ENCODE peak calls at places on chromosomes 12 and 14, in ten cellular contexts. One of them, this sample, is unnamed.

GRCh38 chr12:81095470-81096232 is 17.8 kb downstream of the ACSS3 start:
- DNase-seq in DMS79 treated with DMSO at 0.1 percent for 48 hours: no peak
- DNase-seq in stomach: no peak
- DNase-seq in PC-3: no peak
- DNase-seq in HTR-8/SVneo: no peak
- DNase-seq in SJCRH30: no peak
- DNase-seq in mesothelial cell of epicardium: no peak
- DNase-seq in CD14-positive monocyte: no peak
- DNase-seq in Panc1: no peak
- DNase-seq in lung microvascular endothelial cell: no peak
- DNase-seq in this sample: no peak

GRCh38 chr12:124441443-124442190 is 125.8 kb downstream of the NCOR2 start:
- DNase-seq in lung microvascular endothelial cell: peak
- DNase-seq in CD14-positive monocyte: no peak
- DNase-seq in PC-3: peak
- DNase-seq in Panc1: no peak
- DNase-seq in HTR-8/SVneo: peak
- DNase-seq in SJCRH30: peak
- DNase-seq in mesothelial cell of epicardium: no peak
- DNase-seq in stomach: no peak
- DNase-seq in DMS79 treated with DMSO at 0.1 percent for 48 hours: no peak
- DNase-seq in this sample: no peak

GRCh38 chr12:71694099-71694820 is 8.4 kb downstream of the TMEM19 start:
- DNase-seq in lung microvascular endothelial cell: no peak
- DNase-seq in SJCRH30: no peak
- DNase-seq in HTR-8/SVneo: no peak
- DNase-seq in CD14-positive monocyte: no peak
- DNase-seq in DMS79 treated with DMSO at 0.1 percent for 48 hours: peak
- DNase-seq in Panc1: no peak
- DNase-seq in PC-3: no peak
- DNase-seq in stomach: no peak
- DNase-seq in mesothelial cell of epicardium: no peak
- DNase-seq in this sample: no peak

GRCh38 chr12:107468182-107468581 is 217.4 kb upstream of the PWP1 start:
- DNase-seq in stomach: no peak
- DNase-seq in CD14-positive monocyte: no peak
- DNase-seq in SJCRH30: no peak
- DNase-seq in HTR-8/SVneo: no peak
- DNase-seq in lung microvascular endothelial cell: no peak
- DNase-seq in Panc1: no peak
- DNase-seq in DMS79 treated with DMSO at 0.1 percent for 48 hours: peak
- DNase-seq in mesothelial cell of epicardium: no peak
- DNase-seq in PC-3: no peak
- DNase-seq in this sample: no peak

GRCh38 chr12:90543393-90543792 is 411.6 kb downstream of the CCER1 start:
- DNase-seq in SJCRH30: peak
- DNase-seq in CD14-positive monocyte: no peak
- DNase-seq in lung microvascular endothelial cell: peak
- DNase-seq in stomach: no peak
- DNase-seq in DMS79 treated with DMSO at 0.1 percent for 48 hours: no peak
- DNase-seq in PC-3: peak
- DNase-seq in mesothelial cell of epicardium: no peak
- DNase-seq in HTR-8/SVneo: no peak
- DNase-seq in Panc1: no peak
- DNase-seq in this sample: no peak

GRCh38 chr14:104355101-104355691 is 216.8 kb downstream of the KIF26A start:
- DNase-seq in mesothelial cell of epicardium: peak
- DNase-seq in SJCRH30: no peak
- DNase-seq in HTR-8/SVneo: no peak
- DNase-seq in lung microvascular endothelial cell: no peak
- DNase-seq in CD14-positive monocyte: peak
- DNase-seq in PC-3: no peak
- DNase-seq in stomach: no peak
- DNase-seq in DMS79 treated with DMSO at 0.1 percent for 48 hours: no peak
- DNase-seq in Panc1: no peak
- DNase-seq in this sample: no peak

GRCh38 chr12:95859344-95859816 is 628 bp downstream of the SNRPF start:
- DNase-seq in stomach: no peak
- DNase-seq in mesothelial cell of epicardium: no peak
- DNase-seq in PC-3: peak
- DNase-seq in lung microvascular endothelial cell: peak
- DNase-seq in DMS79 treated with DMSO at 0.1 percent for 48 hours: peak
- DNase-seq in HTR-8/SVneo: no peak
- DNase-seq in Panc1: no peak
- DNase-seq in CD14-positive monocyte: no peak
- DNase-seq in SJCRH30: peak
- DNase-seq in this sample: no peak

GRCh38 chr14:77027538-77028383 is 747 bp downstream of the IRF2BPL start:
- DNase-seq in HTR-8/SVneo: peak
- DNase-seq in lung microvascular endothelial cell: peak
- DNase-seq in DMS79 treated with DMSO at 0.1 percent for 48 hours: peak
- DNase-seq in CD14-positive monocyte: peak
- DNase-seq in Panc1: no peak
- DNase-seq in PC-3: peak
- DNase-seq in stomach: peak
- DNase-seq in SJCRH30: peak
- DNase-seq in mesothelial cell of epicardium: no peak
- DNase-seq in this sample: peak

GRCh38 chr12:67515679-67516363 is 132.7 kb upstream of the DYRK2 start:
- DNase-seq in PC-3: peak
- DNase-seq in CD14-positive monocyte: no peak
- DNase-seq in HTR-8/SVneo: no peak
- DNase-seq in SJCRH30: peak
- DNase-seq in Panc1: no peak
- DNase-seq in lung microvascular endothelial cell: no peak
- DNase-seq in DMS79 treated with DMSO at 0.1 percent for 48 hours: peak
- DNase-seq in mesothelial cell of epicardium: no peak
- DNase-seq in stomach: peak
- DNase-seq in this sample: no peak

GRCh38 chr14:54325766-54326165 is 71.0 kb upstream of the CDKN3 start:
- DNase-seq in Panc1: no peak
- DNase-seq in lung microvascular endothelial cell: no peak
- DNase-seq in DMS79 treated with DMSO at 0.1 percent for 48 hours: no peak
- DNase-seq in SJCRH30: no peak
- DNase-seq in mesothelial cell of epicardium: no peak
- DNase-seq in PC-3: no peak
- DNase-seq in CD14-positive monocyte: no peak
- DNase-seq in HTR-8/SVneo: no peak
- DNase-seq in stomach: no peak
- DNase-seq in this sample: no peak